ENCODE peak calls at places on chromosomes 2 and 18, in eight cellular contexts. F is breast epithelium, M is stomach, J is transverse colon, Q is suprapubic skin, U is sigmoid colon, I is HepG2, E is GM12878. V is an unnamed sample.
A peak's percentile ranks its signal among the peaks of the same experiment; 100 is the strongest.

GRCh38 chr2:20065885-20066602 is 14.6 kb upstream of the LAPTM4A start:
- DNase-seq in E (no peak), M (peak; percentile 50), J (peak; percentile 72), Q (no peak), U (peak; percentile 94), F (peak; percentile 66), I (peak; percentile 95), V (no peak)

GRCh38 chr2:96509114-96509846 is 4.1 kb upstream of the NEURL3 start:
- DNase-seq in E (peak; percentile 59), U (peak; percentile 93), I (peak; percentile 78), F (peak; percentile 93), Q (peak; percentile 90), M (peak; percentile 94), J (peak; percentile 93), V (peak; percentile 93)

GRCh38 chr18:8045890-8046289 is 478.8 kb downstream of the PTPRM start:
- DNase-seq in J (no peak), Q (no peak), M (no peak), U (no peak), E (no peak), F (no peak), I (no peak), V (no peak)

GRCh38 chr2:188332619-188333018 is 40.9 kb downstream of the GULP1 start:
- DNase-seq in F (no peak), U (no peak), E (no peak), Q (no peak), I (no peak), M (no peak), J (no peak), V (no peak)

GRCh38 chr2:71675296-71675695 is 221.9 kb downstream of the DYSF start:
- DNase-seq in U (peak; percentile 49), F (no peak), J (peak; percentile 83), I (no peak), Q (no peak), E (no peak), M (peak; percentile 67), V (no peak)

GRCh38 chr18:77063256-77063655 is 69.3 kb downstream of the MBP start:
- DNase-seq in J (peak; percentile 69), M (peak; percentile 45), Q (no peak), U (no peak), F (no peak), I (no peak), E (peak; percentile 69), V (peak; percentile 35)

GRCh38 chr2:28547223-28547860 is 51.5 kb downstream of the PLB1 start:
- DNase-seq in I (no peak), J (no peak), F (no peak), U (peak; percentile 32), E (no peak), M (no peak), Q (no peak), V (no peak)

GRCh38 chr2:120866071-120866470 is 130.4 kb downstream of the GLI2 start:
- DNase-seq in M (no peak), F (no peak), E (no peak), Q (no peak), U (no peak), I (no peak), J (no peak), V (no peak)

GRCh38 chr2:209642146-209642815 is 129.4 kb upstream of the UNC80 start:
- DNase-seq in M (no peak), I (no peak), F (no peak), E (no peak), J (no peak), U (no peak), Q (no peak), V (no peak)

GRCh38 chr2:239020541-239021041 is 172.7 kb downstream of the TWIST2 start:
- DNase-seq in E (no peak), F (no peak), J (no peak), Q (peak; percentile 56), I (no peak), M (no peak), U (peak; percentile 53), V (no peak)

GRCh38 chr2:161580426-161580825 is 43.8 kb upstream of the SLC4A10 start:
- DNase-seq in F (no peak), U (no peak), J (no peak), M (no peak), Q (no peak), E (no peak), I (no peak), V (no peak)

GRCh38 chr2:69099541-69099940 is 86.6 kb downstream of the ANTXR1 start:
- DNase-seq in F (no peak), J (no peak), U (no peak), E (no peak), I (no peak), M (no peak), Q (no peak), V (no peak)

GRCh38 chr2:240646061-240646899 is 21.0 kb downstream of the GPR35 start:
- DNase-seq in U (peak; percentile 48), M (peak; percentile 25), F (no peak), I (no peak), Q (no peak), E (no peak), J (no peak), V (no peak)

GRCh38 chr18:12027046-12027445 is 45.7 kb downstream of the IMPA2 start:
- DNase-seq in Q (peak; percentile 79), E (no peak), M (peak; percentile 55), J (no peak), I (no peak), F (no peak), U (peak; percentile 66), V (no peak)
- TF ChIP-seq POLR2AphosphoS5 in Q (peak; percentile 17), E (no peak), M (no peak), J (no peak), I (no peak), F (no peak), U (no peak), V (no peak)

DNA sequence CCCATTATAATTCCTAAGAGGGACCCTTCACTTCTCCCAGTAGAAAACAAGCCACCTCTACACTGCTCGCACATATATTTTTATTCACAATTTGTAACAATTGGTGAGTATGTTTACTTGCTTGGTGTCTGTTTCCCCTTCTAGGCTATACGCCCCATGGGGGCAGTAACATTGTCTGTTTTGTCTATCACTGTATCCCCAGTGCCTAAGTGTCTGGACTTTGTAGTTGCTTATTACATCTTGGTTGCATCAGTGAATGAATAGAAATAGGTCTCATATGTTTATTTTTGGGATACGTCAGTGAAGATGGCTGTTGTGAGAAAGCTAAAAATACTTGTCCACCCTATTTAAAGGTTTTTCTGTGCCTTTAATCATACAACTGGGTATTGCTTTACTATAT is 87.4 kb upstream of the ITGB6 start:
- DNase-seq in F (no peak), M (no peak), I (no peak), E (no peak), J (no peak), U (no peak), Q (no peak), V (no peak)
- H3K27ac ChIP-seq in F (no peak overlapping the region), M (no peak overlapping the region), I (no peak overlapping the region), E (no peak overlapping the region), J (no peak overlapping the region), U (peak overlapping the region; percentile 42), Q (no peak overlapping the region), V (no peak overlapping the region)

DNA sequence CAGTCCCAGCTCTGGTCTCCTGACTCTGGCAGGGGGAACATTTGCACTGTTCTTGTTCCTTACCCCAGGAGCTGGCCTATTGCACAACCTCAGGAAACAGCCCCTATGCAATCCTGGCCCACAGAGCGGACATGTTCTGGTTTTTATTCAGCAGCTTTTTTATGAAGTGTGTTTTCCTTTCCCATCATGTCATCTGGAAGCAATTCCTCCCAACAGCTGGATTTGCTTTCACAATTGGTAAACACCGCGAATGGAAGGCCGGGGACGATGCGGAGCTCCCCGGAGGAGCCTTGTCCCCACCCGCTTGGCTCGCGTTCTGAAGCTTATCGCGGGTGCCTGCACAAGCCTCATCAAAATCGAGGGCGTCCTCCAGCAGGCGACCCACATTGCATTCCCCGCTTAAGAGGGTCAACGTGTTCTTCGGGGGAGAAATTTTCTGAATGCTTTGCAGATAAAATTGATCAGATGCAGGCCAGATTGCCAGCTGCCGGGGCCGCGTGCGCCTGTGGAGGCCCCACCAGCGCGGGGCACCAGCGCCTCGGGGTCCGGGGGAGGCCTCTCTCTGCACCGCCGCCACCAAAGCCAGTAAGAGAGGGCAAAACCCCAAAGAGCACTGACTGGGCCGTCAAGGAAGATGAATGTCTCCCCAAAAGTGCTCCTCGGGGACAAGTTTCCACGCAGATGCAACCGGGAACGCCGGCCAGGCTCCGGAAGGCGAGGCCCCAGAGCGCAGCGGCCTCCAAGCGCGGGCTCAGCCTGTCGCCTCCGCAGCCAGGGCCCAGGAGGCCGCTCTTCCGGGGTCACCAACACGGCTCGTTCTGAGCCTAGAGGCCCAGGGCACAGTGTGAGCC is 60.3 kb upstream of the SP3 start:
- DNase-seq in Q (peak; percentile 91), F (no peak), U (peak; percentile 96), E (no peak), M (peak; percentile 46), I (peak; percentile 72), J (peak; percentile 65), V (peak; percentile 44)
- TF ChIP-seq POLR2AphosphoS5 in Q (peak; percentile 93), F (peak; percentile 95), U (peak; percentile 70), E (no peak), M (peak; percentile 33), I (no peak), J (peak; percentile 79), V (no peak)

DNA sequence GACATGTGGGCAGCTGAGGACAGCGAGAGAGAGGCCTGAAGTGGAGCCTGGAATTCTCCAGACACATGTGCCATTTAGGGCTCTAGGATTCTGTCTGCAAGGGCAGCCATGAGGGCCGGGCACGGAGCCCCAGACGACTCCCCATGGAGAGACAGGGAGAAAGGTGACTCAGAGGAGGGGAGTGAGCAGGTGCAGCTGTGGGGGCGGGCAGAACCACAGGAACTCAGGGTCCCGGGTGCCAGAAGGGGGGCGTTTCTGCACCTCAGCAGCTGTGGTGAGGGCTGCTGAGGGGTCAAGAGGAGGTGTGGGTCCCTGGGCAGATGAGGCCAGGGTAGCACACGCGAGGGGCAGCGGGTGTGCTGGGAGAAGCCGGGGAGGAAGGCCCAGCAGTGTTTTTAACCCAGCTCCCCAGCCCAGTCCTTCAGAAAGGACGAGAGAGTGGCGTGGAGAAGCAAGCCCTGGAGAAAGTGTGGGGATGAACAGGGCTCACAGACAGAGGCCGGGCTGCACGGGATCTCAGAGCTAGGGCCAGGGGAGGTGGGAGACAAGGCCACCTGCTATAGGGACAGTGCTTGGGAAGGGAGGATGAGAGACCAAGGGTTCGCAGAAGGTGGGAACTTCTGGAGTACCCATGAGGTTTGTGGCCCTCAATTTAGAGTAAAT is 7.6 kb downstream of the GPR17 start:
- DNase-seq in I (no peak), J (no peak), F (no peak), M (no peak), Q (no peak), E (no peak), U (peak; percentile 73), V (no peak)
- H3K27ac ChIP-seq in I (no peak overlapping the region), J (peak overlapping the region; percentile 87), F (no peak overlapping the region), M (peak overlapping the region; percentile 84), Q (no peak overlapping the region), E (no peak overlapping the region), U (peak overlapping the region; percentile 97), V (no peak overlapping the region)

V was measured in GM23338.